ENCODE peak calls at places on chromosomes 3 and 15, in nine cellular contexts. One of them, this sample, is unnamed.

GRCh38 chr3:142886938-142887337 is 1.9 kb downstream of the PCOLCE2 start:
- DNase-seq in ovary: no peak
- DNase-seq in fibroblast of lung: peak; percentile 24
- DNase-seq in heart left ventricle: no peak
- DNase-seq in transverse colon: no peak
- DNase-seq in body of pancreas: no peak
- DNase-seq in left ventricle myocardium inferior: no peak
- DNase-seq in breast epithelium: no peak
- DNase-seq in adrenal gland: no peak
- DNase-seq in this sample: peak; percentile 37

GRCh38 chr3:99242271-99242670 is 340.8 kb upstream of the DCBLD2 start:
- DNase-seq in transverse colon: no peak
- DNase-seq in left ventricle myocardium inferior: no peak
- DNase-seq in breast epithelium: no peak
- DNase-seq in fibroblast of lung: no peak
- DNase-seq in adrenal gland: no peak
- DNase-seq in heart left ventricle: no peak
- DNase-seq in ovary: no peak
- DNase-seq in body of pancreas: no peak
- DNase-seq in this sample: peak; percentile 80

GRCh38 chr15:29043731-29044485 is 158.1 kb downstream of the APBA2 start:
- DNase-seq in transverse colon: no peak
- DNase-seq in ovary: no peak
- DNase-seq in left ventricle myocardium inferior: no peak
- DNase-seq in adrenal gland: no peak
- DNase-seq in body of pancreas: no peak
- DNase-seq in heart left ventricle: no peak
- DNase-seq in fibroblast of lung: peak; percentile 46
- DNase-seq in breast epithelium: no peak
- DNase-seq in this sample: no peak

GRCh38 chr3:30751610-30752299 is 142.7 kb downstream of the GADL1 start:
- DNase-seq in breast epithelium: no peak
- DNase-seq in body of pancreas: peak; percentile 47
- DNase-seq in adrenal gland: peak; percentile 30
- DNase-seq in left ventricle myocardium inferior: peak; percentile 33
- DNase-seq in ovary: peak; percentile 26
- DNase-seq in fibroblast of lung: peak; percentile 64
- DNase-seq in transverse colon: peak; percentile 22
- DNase-seq in heart left ventricle: peak; percentile 18
- DNase-seq in this sample: no peak

GRCh38 chr3:140093742-140094141 is 158.8 kb downstream of the CLSTN2 start:
- DNase-seq in body of pancreas: peak; percentile 82
- DNase-seq in adrenal gland: peak; percentile 86
- DNase-seq in left ventricle myocardium inferior: peak; percentile 33
- DNase-seq in transverse colon: peak; percentile 71
- DNase-seq in fibroblast of lung: peak; percentile 48
- DNase-seq in ovary: peak; percentile 82
- DNase-seq in breast epithelium: no peak
- DNase-seq in heart left ventricle: peak; percentile 68
- DNase-seq in this sample: peak; percentile 71

GRCh38 chr15:27172821-27173220 is 201.8 kb downstream of the GABRG3 start:
- DNase-seq in transverse colon: no peak
- DNase-seq in left ventricle myocardium inferior: no peak
- DNase-seq in ovary: no peak
- DNase-seq in fibroblast of lung: no peak
- DNase-seq in adrenal gland: no peak
- DNase-seq in breast epithelium: no peak
- DNase-seq in heart left ventricle: no peak
- DNase-seq in body of pancreas: no peak
- DNase-seq in this sample: no peak

GRCh38 chr3:190526787-190527767 is 13.2 kb downstream of the IL1RAP start:
- DNase-seq in fibroblast of lung: peak; percentile 30
- DNase-seq in transverse colon: no peak
- DNase-seq in left ventricle myocardium inferior: no peak
- DNase-seq in adrenal gland: no peak
- DNase-seq in ovary: no peak
- DNase-seq in body of pancreas: no peak
- DNase-seq in heart left ventricle: no peak
- DNase-seq in breast epithelium: no peak
- DNase-seq in this sample: no peak

GRCh38 chr3:46825450-46825849 is 37.8 kb downstream of the MYL3 start:
- DNase-seq in fibroblast of lung: no peak
- DNase-seq in ovary: no peak
- DNase-seq in heart left ventricle: no peak
- DNase-seq in transverse colon: no peak
- DNase-seq in adrenal gland: no peak
- DNase-seq in left ventricle myocardium inferior: no peak
- DNase-seq in breast epithelium: no peak
- DNase-seq in body of pancreas: no peak
- DNase-seq in this sample: no peak

GRCh38 chr3:112357888-112358287 is 24.9 kb downstream of the CD200 start:
- DNase-seq in fibroblast of lung: no peak
- DNase-seq in transverse colon: no peak
- DNase-seq in breast epithelium: no peak
- DNase-seq in adrenal gland: peak; percentile 12
- DNase-seq in heart left ventricle: peak; percentile 36
- DNase-seq in body of pancreas: no peak
- DNase-seq in ovary: no peak
- DNase-seq in left ventricle myocardium inferior: no peak
- DNase-seq in this sample: no peak

GRCh38 chr15:76773234-76773633 is 131.9 kb downstream of the SCAPER start:
- DNase-seq in adrenal gland: no peak
- DNase-seq in fibroblast of lung: peak; percentile 14
- DNase-seq in breast epithelium: no peak
- DNase-seq in ovary: no peak
- DNase-seq in transverse colon: no peak
- DNase-seq in body of pancreas: no peak
- DNase-seq in left ventricle myocardium inferior: no peak
- DNase-seq in heart left ventricle: no peak
- DNase-seq in this sample: no peak

GRCh38 chr15:74433592-74434259 is at the start of gene SEMA7A:
- DNase-seq in ovary: peak; percentile 86
- DNase-seq in body of pancreas: peak; percentile 84
- DNase-seq in transverse colon: peak; percentile 84
- DNase-seq in fibroblast of lung: peak; percentile 71
- DNase-seq in breast epithelium: no peak
- DNase-seq in left ventricle myocardium inferior: peak; percentile 84
- DNase-seq in heart left ventricle: peak; percentile 85
- DNase-seq in adrenal gland: peak; percentile 87
- DNase-seq in this sample: peak; percentile 51

GRCh38 chr3:113557374-113557773 is 25.0 kb downstream of the SIDT1 start:
- DNase-seq in adrenal gland: no peak
- DNase-seq in fibroblast of lung: no peak
- DNase-seq in heart left ventricle: no peak
- DNase-seq in ovary: no peak
- DNase-seq in transverse colon: no peak
- DNase-seq in breast epithelium: no peak
- DNase-seq in left ventricle myocardium inferior: no peak
- DNase-seq in body of pancreas: no peak
- DNase-seq in this sample: peak; percentile 73

GRCh38 chr3:45617430-45618080 is 23.0 kb downstream of the LIMD1 start:
- DNase-seq in body of pancreas: peak; percentile 84
- DNase-seq in transverse colon: no peak
- DNase-seq in fibroblast of lung: no peak
- DNase-seq in heart left ventricle: no peak
- DNase-seq in left ventricle myocardium inferior: no peak
- DNase-seq in adrenal gland: no peak
- DNase-seq in breast epithelium: no peak
- DNase-seq in ovary: no peak
- DNase-seq in this sample: no peak

GRCh38 chr3:37997791-37998370 is 7.3 kb downstream of the VILL start:
- DNase-seq in ovary: peak; percentile 63
- DNase-seq in breast epithelium: no peak
- DNase-seq in transverse colon: no peak
- DNase-seq in body of pancreas: no peak
- DNase-seq in adrenal gland: peak; percentile 27
- DNase-seq in left ventricle myocardium inferior: no peak
- DNase-seq in fibroblast of lung: no peak
- DNase-seq in heart left ventricle: no peak
- DNase-seq in this sample: no peak

GRCh38 chr3:38000242-38000916 is 9.8 kb downstream of the VILL start:
- DNase-seq in fibroblast of lung: no peak
- DNase-seq in transverse colon: no peak
- DNase-seq in heart left ventricle: no peak
- DNase-seq in breast epithelium: no peak
- DNase-seq in ovary: no peak
- DNase-seq in body of pancreas: no peak
- DNase-seq in left ventricle myocardium inferior: no peak
- DNase-seq in adrenal gland: peak; percentile 6
- DNase-seq in this sample: no peak

GRCh38 chr3:38000965-38001455 is 10.4 kb downstream of the VILL start:
- DNase-seq in fibroblast of lung: no peak
- DNase-seq in adrenal gland: peak; percentile 7
- DNase-seq in heart left ventricle: no peak
- DNase-seq in left ventricle myocardium inferior: no peak
- DNase-seq in ovary: no peak
- DNase-seq in body of pancreas: no peak
- DNase-seq in transverse colon: no peak
- DNase-seq in breast epithelium: no peak
- DNase-seq in this sample: no peak

GRCh38 chr3:38001456-38002081 is 11.0 kb downstream of the VILL start:
- DNase-seq in fibroblast of lung: no peak
- DNase-seq in body of pancreas: peak; percentile 78
- DNase-seq in heart left ventricle: no peak
- DNase-seq in ovary: no peak
- DNase-seq in transverse colon: peak; percentile 11
- DNase-seq in left ventricle myocardium inferior: no peak
- DNase-seq in adrenal gland: peak; percentile 6
- DNase-seq in breast epithelium: no peak
- DNase-seq in this sample: no peak

GRCh38 chr3:37999836-38000235 is 9.2 kb downstream of the VILL start:
- DNase-seq in body of pancreas: no peak
- DNase-seq in heart left ventricle: no peak
- DNase-seq in fibroblast of lung: no peak
- DNase-seq in adrenal gland: peak; percentile 7
- DNase-seq in ovary: no peak
- DNase-seq in breast epithelium: no peak
- DNase-seq in transverse colon: no peak
- DNase-seq in left ventricle myocardium inferior: no peak
- DNase-seq in this sample: no peak
- TF ChIP-seq CTCF in body of pancreas: no peak
- TF ChIP-seq CTCF in heart left ventricle: no peak
- TF ChIP-seq CTCF in fibroblast of lung: no peak
- TF ChIP-seq CTCF in adrenal gland: no peak
- TF ChIP-seq CTCF in ovary: no peak
- TF ChIP-seq CTCF in breast epithelium: no peak
- TF ChIP-seq CTCF in transverse colon: no peak
- TF ChIP-seq CTCF in left ventricle myocardium inferior: no peak
- TF ChIP-seq CTCF in this sample: no peak

GRCh38 chr15:89175617-89176191 is 45.7 kb downstream of the RLBP1 start:
- DNase-seq in transverse colon: no peak
- DNase-seq in body of pancreas: no peak
- DNase-seq in breast epithelium: no peak
- DNase-seq in fibroblast of lung: no peak
- DNase-seq in left ventricle myocardium inferior: no peak
- DNase-seq in heart left ventricle: no peak
- DNase-seq in ovary: no peak
- DNase-seq in adrenal gland: peak; percentile 49
- DNase-seq in this sample: no peak
- H3K27ac ChIP-seq in transverse colon: no peak overlapping the region
- H3K27ac ChIP-seq in body of pancreas: no peak overlapping the region
- H3K27ac ChIP-seq in breast epithelium: no peak overlapping the region
- H3K27ac ChIP-seq in fibroblast of lung: no peak overlapping the region
- H3K27ac ChIP-seq in left ventricle myocardium inferior: peak overlapping the region; percentile 34
- H3K27ac ChIP-seq in heart left ventricle: no peak overlapping the region
- H3K27ac ChIP-seq in ovary: no peak overlapping the region
- H3K27ac ChIP-seq in adrenal gland: no peak overlapping the region
- H3K27ac ChIP-seq in this sample: no peak overlapping the region

DNA sequence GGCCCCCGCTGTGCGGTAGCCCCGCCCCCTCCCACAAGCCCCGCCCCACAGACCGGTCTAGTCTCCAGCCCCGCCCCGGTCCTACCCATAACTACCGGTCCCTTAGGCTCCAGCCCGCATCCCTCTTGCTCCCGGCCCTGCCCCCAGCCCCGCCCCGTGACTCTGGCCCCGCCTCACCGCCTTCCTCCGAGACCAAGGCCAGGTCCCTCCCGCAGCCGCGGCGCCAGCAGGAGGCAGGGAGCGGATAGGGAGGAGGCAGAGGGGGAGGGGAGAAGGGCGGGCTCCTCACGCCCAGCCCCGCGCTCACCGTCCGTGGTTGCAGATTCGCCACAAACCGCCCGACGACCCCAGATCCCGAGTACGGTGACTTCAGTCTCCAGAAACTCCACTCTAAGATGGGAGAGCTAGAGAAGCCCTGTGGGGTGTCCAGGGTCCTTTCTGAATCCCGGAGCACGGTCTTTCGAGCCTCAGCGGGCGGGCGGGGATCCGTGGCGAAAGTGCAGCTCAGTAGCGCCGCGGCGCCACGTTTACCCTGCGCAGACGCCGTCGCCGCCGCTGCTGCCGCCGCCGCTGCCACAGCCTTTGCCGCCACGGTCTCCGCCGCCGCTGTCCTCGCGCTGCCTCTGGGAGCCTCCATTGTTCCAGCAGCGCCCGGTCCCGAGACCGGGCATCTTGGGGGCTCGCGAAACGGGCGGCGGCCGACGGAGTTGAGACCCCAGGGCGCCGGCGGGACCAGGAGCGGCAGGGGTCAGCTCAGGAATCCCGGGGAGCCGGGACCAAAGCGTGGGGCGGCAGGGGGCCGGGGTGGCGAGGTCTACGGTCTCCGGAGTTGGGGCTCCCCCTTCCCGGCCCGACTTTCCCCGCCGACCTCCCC is at the start of gene BRPF1:
- DNase-seq in body of pancreas: peak; percentile 100
- DNase-seq in heart left ventricle: peak; percentile 100
- DNase-seq in breast epithelium: peak; percentile 100
- DNase-seq in fibroblast of lung: peak; percentile 99
- DNase-seq in transverse colon: peak; percentile 100
- DNase-seq in left ventricle myocardium inferior: peak; percentile 100
- DNase-seq in ovary: peak; percentile 100
- DNase-seq in adrenal gland: peak; percentile 100
- DNase-seq in this sample: peak; percentile 93
- TF ChIP-seq CTCF in body of pancreas: peak; percentile 26
- TF ChIP-seq CTCF in heart left ventricle: peak; percentile 13
- TF ChIP-seq CTCF in breast epithelium: peak; percentile 25
- TF ChIP-seq CTCF in fibroblast of lung: peak; percentile 9
- TF ChIP-seq CTCF in transverse colon: peak; percentile 23
- TF ChIP-seq CTCF in left ventricle myocardium inferior: peak; percentile 25
- TF ChIP-seq CTCF in ovary: no peak
- TF ChIP-seq CTCF in adrenal gland: no peak
- TF ChIP-seq CTCF in this sample: peak; percentile 34

GRCh38 chr3:23735575-23736326 is 70.0 kb upstream of the UBE2E1 start:
- DNase-seq in left ventricle myocardium inferior: peak; percentile 55
- DNase-seq in breast epithelium: no peak
- DNase-seq in adrenal gland: no peak
- DNase-seq in fibroblast of lung: peak; percentile 52
- DNase-seq in transverse colon: no peak
- DNase-seq in ovary: peak; percentile 36
- DNase-seq in heart left ventricle: peak; percentile 58
- DNase-seq in body of pancreas: peak; percentile 22
- DNase-seq in this sample: no peak
- H3K27ac ChIP-seq in left ventricle myocardium inferior: peak overlapping the region; percentile 27
- H3K27ac ChIP-seq in breast epithelium: no peak overlapping the region
- H3K27ac ChIP-seq in adrenal gland: no peak overlapping the region
- H3K27ac ChIP-seq in fibroblast of lung: no peak overlapping the region
- H3K27ac ChIP-seq in transverse colon: no peak overlapping the region
- H3K27ac ChIP-seq in ovary: no peak overlapping the region
- H3K27ac ChIP-seq in heart left ventricle: peak overlapping the region; percentile 40
- H3K27ac ChIP-seq in body of pancreas: no peak overlapping the region
- H3K27ac ChIP-seq in this sample: no peak overlapping the region

This sample was measured in foreskin keratinocyte.